ENCODE peak calls at places on chromosomes 16 and 17, in eight cellular contexts. L is foreskin fibroblast; W is endothelial cell; N is fibroblast of mammary gland; Z is CD8-positive, alpha-beta T cell; X is vagina; J is AG04449; B is neural crest cell. P is an unnamed sample.

GRCh38 chr17:21200590-21201301 is 13.2 kb downstream of the TMEM11 start:
- DNase-seq in L (no peak), W (no peak), N (no peak), Z (no peak), X (no peak), J (no peak), B (no peak), P (no peak)

GRCh38 chr17:21003007-21003621 is 39.7 kb downstream of the USP22 start:
- DNase-seq in L (no peak), W (no peak), N (no peak), Z (no peak), X (no peak), J (no peak), B (no peak), P (no peak)

GRCh38 chr17:12719948-12720347 is 54.3 kb downstream of the MYOCD start:
- DNase-seq in L (no peak), W (no peak), N (no peak), Z (no peak), X (peak), J (no peak), B (no peak), P (no peak)

GRCh38 chr17:3213587-3213986 is 6.1 kb downstream of the OR1A1 start:
- DNase-seq in L (no peak), W (no peak), N (no peak), Z (no peak), X (no peak), J (no peak), B (no peak), P (no peak)

GRCh38 chr17:5812590-5812989 is 228.3 kb upstream of the NLRP1 start:
- DNase-seq in L (no peak), W (no peak), N (no peak), Z (no peak), X (no peak), J (no peak), B (no peak), P (no peak)

GRCh38 chr17:55549140-55549539 is 37.9 kb upstream of the SMIM36 start:
- DNase-seq in L (peak), W (no peak), N (no peak), Z (no peak), X (no peak), J (no peak), B (no peak), P (peak)

GRCh38 chr17:6269474-6269873 is 165.4 kb downstream of the AIPL1 start:
- DNase-seq in L (peak), W (peak), N (peak), Z (no peak), X (no peak), J (no peak), B (peak), P (peak)

GRCh38 chr17:76207670-76208069 is 32.6 kb downstream of the RNF157 start:
- DNase-seq in L (peak), W (no peak), N (no peak), Z (no peak), X (no peak), J (no peak), B (no peak), P (no peak)

GRCh38 chr16:56093055-56093454 is 98.2 kb upstream of the GNAO1 start:
- DNase-seq in L (no peak), W (no peak), N (no peak), Z (no peak), X (peak), J (no peak), B (no peak), P (no peak)

GRCh38 chr17:67995568-67996191 is 589 bp downstream of the C17orf58 start:
- DNase-seq in L (peak), W (peak), N (peak), Z (no peak), X (no peak), J (no peak), B (no peak), P (peak)

GRCh38 chr17:52383493-52384100 is 225.1 kb upstream of the CA10 start:
- DNase-seq in L (peak), W (peak), N (peak), Z (no peak), X (no peak), J (no peak), B (peak), P (peak)

GRCh38 chr16:12079411-12079965 is 103.0 kb downstream of the SNX29 start:
- DNase-seq in L (no peak), W (no peak), N (no peak), Z (no peak), X (no peak), J (no peak), B (no peak), P (no peak)

GRCh38 chr17:37292429-37293139 is 83.2 kb upstream of the C17orf78 start:
- DNase-seq in L (peak), W (no peak), N (peak), Z (no peak), X (no peak), J (no peak), B (no peak), P (peak)

GRCh38 chr16:35909351-35909954 is 2450.0 kb downstream of the TP53TG3F start:
- DNase-seq in L (no peak), W (no peak), N (no peak), Z (no peak), X (peak), J (no peak), B (no peak), P (no peak)

GRCh38 chr17:72123964-72124791 is 3.4 kb downstream of the SOX9 start:
- DNase-seq in L (no peak), W (no peak), N (no peak), Z (no peak), X (no peak), J (no peak), B (no peak), P (no peak)

GRCh38 chr17:16352303-16352837 is 899 bp downstream of the CENPV start:
- DNase-seq in L (peak), W (peak), N (peak), Z (no peak), X (no peak), J (no peak), B (peak), P (peak)

GRCh38 chr17:16353702-16354174 is 469 bp upstream of the CENPV start:
- DNase-seq in L (no peak), W (no peak), N (no peak), Z (no peak), X (no peak), J (no peak), B (no peak), P (no peak)

GRCh38 chr17:16354585-16354984 is 1.3 kb upstream of the CENPV start:
- DNase-seq in L (no peak), W (no peak), N (no peak), Z (no peak), X (no peak), J (no peak), B (no peak), P (no peak)

GRCh38 chr17:16351831-16352230 is 1.4 kb downstream of the CENPV start:
- DNase-seq in L (peak), W (no peak), N (peak), Z (no peak), X (no peak), J (peak), B (no peak), P (peak)

GRCh38 chr17:16352838-16353701 is at the start of gene CENPV:
- DNase-seq in L (peak), W (peak), N (peak), Z (peak), X (no peak), J (no peak), B (peak), P (peak)
- TF ChIP-seq CTCF in L (no peak), W (no peak), N (no peak), Z (no peak), X (no peak), J (no peak), B (peak), P (no peak)

GRCh38 chr16:88338111-88338510 is 44.6 kb upstream of the ZNF469 start:
- DNase-seq in L (no peak), W (peak), N (no peak), Z (no peak), X (no peak), J (no peak), B (no peak), P (no peak)
- TF ChIP-seq CTCF in L (no peak), W (no peak), N (peak), Z (no peak), X (no peak), J (no peak), B (no peak), P (no peak)

DNA sequence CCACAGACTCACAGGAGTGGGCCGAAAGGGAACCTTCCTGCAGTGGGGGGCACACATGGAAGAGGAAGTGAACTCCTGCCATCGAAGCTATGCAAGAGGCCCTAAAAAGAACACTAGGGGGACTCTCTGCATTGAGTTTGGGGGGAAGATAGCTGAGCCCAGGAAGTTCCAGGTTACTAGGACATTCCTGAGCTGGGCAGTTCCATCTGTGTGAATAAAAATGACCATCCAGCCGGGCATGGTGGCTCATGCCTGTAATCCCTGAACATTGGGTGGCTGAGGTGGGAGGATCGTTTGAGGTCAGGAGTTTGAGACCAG is 211.8 kb downstream of the ZNF423 start:
- DNase-seq in L (peak), W (no peak), N (peak), Z (no peak), X (no peak), J (no peak), B (no peak), P (peak)
- TF ChIP-seq CTCF in L (peak), W (no peak), N (peak), Z (no peak), X (no peak), J (peak), B (no peak), P (no peak)

GRCh38 chr16:14502256-14502875 is 127.7 kb downstream of the PARN start:
- DNase-seq in L (no peak), W (no peak), N (no peak), Z (no peak), X (no peak), J (no peak), B (no peak), P (no peak)
- TF ChIP-seq CTCF in L (no peak), W (no peak), N (no peak), Z (no peak), X (no peak), J (no peak), B (no peak), P (no peak)

GRCh38 chr16:3087243-3087791 is 11.8 kb downstream of the ZSCAN10 start:
- DNase-seq in L (no peak), W (peak), N (no peak), Z (no peak), X (no peak), J (no peak), B (peak), P (no peak)
- TF ChIP-seq CTCF in L (no peak), W (no peak), N (peak), Z (no peak), X (no peak), J (no peak), B (no peak), P (peak)